ENCODE peak calls at places on chromosomes 2 and 18, in four cellular contexts. I, Y, T and H are unnamed samples.

GRCh38 chr2:111986116-111986900 is 68.8 kb upstream of the TMEM87B start:
- DNase-seq in T (no peak), Y (no peak), I (peak; percentile 64), H (no peak)

GRCh38 chr2:42171396-42171971 is 2.3 kb downstream of the EML4 start:
- DNase-seq in Y (no peak), T (no peak), I (peak; percentile 67), H (peak; percentile 30)

GRCh38 chr18:23963443-23964185 is 50.9 kb upstream of the TTC39C start:
- DNase-seq in T (no peak), Y (peak; percentile 15), I (no peak), H (no peak)

GRCh38 chr18:49664086-49664890 is 102.4 kb downstream of the LIPG start:
- DNase-seq in I (no peak), Y (no peak), T (no peak), H (no peak)

GRCh38 chr18:47669815-47670214 is 260.6 kb downstream of the SMAD2 start:
- DNase-seq in I (no peak), T (no peak), Y (no peak), H (no peak)

GRCh38 chr2:109447811-109448210 is 166.0 kb downstream of the SEPTIN10 start:
- DNase-seq in Y (peak; percentile 75), I (no peak), T (no peak), H (no peak)

GRCh38 chr2:12119841-12120240 is 373.4 kb downstream of the LPIN1 start:
- DNase-seq in T (peak; percentile 45), I (peak; percentile 78), Y (no peak), H (peak; percentile 53)

GRCh38 chr2:226609361-226609760 is 190.3 kb downstream of the IRS1 start:
- DNase-seq in T (peak; percentile 92), I (peak; percentile 90), Y (no peak), H (peak; percentile 85)

GRCh38 chr2:176558574-176559140 is 289.4 kb downstream of the MTX2 start:
- DNase-seq in T (no peak), Y (no peak), I (no peak), H (peak; percentile 29)

GRCh38 chr2:158346041-158346440 is 110.5 kb downstream of the CCDC148 start:
- DNase-seq in I (no peak), T (no peak), Y (no peak), H (no peak)

GRCh38 chr2:140658766-140659165 is 1472.0 kb downstream of the LRP1B start:
- DNase-seq in T (peak; percentile 12), Y (no peak), I (no peak), H (no peak)

GRCh38 chr2:131120815-131121317 is 15.7 kb downstream of the PLEKHB2 start:
- DNase-seq in Y (no peak), I (no peak), T (no peak), H (no peak)

GRCh38 chr2:192813341-192813740 is 618.6 kb upstream of the TMEFF2 start:
- DNase-seq in Y (no peak), T (no peak), I (no peak), H (no peak)

GRCh38 chr18:3703732-3704176 is 253.8 kb downstream of the TGIF1 start:
- DNase-seq in I (peak; percentile 81), Y (no peak), T (peak; percentile 52), H (peak; percentile 59)

GRCh38 chr2:125169764-125170146 is 1144.7 kb downstream of the CNTNAP5 start:
- DNase-seq in Y (no peak), I (no peak), T (no peak), H (no peak)

GRCh38 chr18:23042133-23042532 is 93.2 kb upstream of the CABLES1 start:
- DNase-seq in Y (no peak), I (no peak), T (no peak), H (no peak)

GRCh38 chr2:229124126-229124525 is 147.0 kb downstream of the PID1 start:
- DNase-seq in T (no peak), Y (no peak), I (no peak), H (no peak)

GRCh38 chr2:229118336-229118735 is 152.8 kb downstream of the PID1 start:
- DNase-seq in I (peak; percentile 8), Y (no peak), T (peak; percentile 59), H (no peak)

GRCh38 chr2:229118947-229119346 is 152.1 kb downstream of the PID1 start:
- DNase-seq in T (no peak), Y (no peak), I (no peak), H (no peak)
- TF ChIP-seq CTCF in T (no peak), Y (no peak), I (no peak), H (no peak)

DNA sequence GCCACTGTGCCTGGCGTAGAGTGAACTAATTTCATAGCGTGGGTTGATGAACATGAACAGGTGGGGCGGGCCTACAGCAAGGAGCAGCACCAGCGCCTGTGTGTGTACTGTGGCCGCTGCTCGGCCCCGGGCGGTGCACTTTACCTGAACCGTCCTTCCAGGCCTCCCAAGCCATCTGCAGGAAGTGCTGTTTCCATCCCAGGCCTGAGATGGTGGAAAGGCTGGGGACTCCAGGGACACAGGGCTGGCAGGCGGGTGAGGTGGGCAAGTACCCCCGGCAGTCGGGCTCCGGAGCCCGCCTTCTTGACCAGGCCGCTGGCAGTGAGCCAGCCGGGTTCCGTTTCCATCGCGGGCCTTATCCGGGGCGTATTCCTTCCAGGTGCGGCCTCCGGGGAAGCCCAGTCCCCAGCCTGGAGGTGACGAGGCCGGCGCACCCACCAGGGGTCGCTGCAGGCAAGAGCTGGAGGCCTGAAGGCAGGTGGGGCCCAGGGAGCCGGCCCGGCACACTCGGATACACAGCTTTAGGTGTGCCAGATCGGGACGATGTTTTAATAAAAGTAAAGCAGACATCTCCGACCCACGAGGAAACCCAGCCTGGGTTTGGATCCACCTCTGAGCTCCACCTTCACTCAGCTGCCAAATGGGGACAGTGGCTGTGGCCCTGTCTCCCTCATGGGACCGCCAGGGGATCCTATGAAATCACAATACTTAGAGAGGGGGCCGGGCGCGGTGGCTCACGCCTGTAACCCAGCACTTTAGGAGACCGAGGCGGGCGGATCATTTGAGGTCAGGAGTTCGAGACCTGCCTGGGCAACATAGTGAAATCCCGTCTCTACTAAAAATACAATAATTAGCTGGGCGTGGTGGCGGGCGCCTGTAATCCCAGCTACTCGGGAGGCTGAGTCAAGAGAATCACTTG is 22.7 kb upstream of the PDIA6 start:
- DNase-seq in T (no peak), Y (peak; percentile 90), I (peak; percentile 74), H (peak; percentile 17)
- TF ChIP-seq CTCF in T (peak; percentile 46), Y (peak; percentile 80), I (peak; percentile 86), H (peak; percentile 68)

GRCh38 chr2:232367591-232368233 is 10.8 kb upstream of the ALPP start:
- DNase-seq in Y (no peak), T (no peak), I (no peak), H (no peak)
- TF ChIP-seq CTCF in Y (peak; percentile 35), T (no peak), I (no peak), H (peak; percentile 15)

DNA sequence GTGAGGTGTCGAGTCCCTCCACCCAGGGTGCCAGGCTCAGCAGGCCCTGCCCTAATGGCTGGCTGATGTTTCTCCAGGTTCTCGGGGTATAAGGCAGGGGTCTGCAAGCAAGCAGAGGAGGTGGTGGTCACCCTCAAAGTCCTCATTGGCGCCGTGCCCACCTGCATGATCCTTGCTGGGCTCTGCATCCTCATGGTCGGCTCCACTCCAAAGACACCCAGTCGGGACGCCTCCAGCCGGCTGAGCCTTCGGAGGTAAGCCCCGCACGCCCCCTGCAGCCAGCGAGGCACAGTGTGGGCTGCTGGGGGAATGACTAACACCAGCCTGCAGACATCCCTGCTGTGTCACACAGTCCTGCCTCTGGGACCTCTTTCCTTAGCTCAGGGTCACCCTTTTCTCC is 14.1 kb downstream of the MFSD2B start:
- DNase-seq in T (peak; percentile 9), Y (no peak), I (peak; percentile 52), H (peak; percentile 21)
- TF ChIP-seq CTCF in T (no peak), Y (no peak), I (peak; percentile 21), H (peak; percentile 28)

GRCh38 chr2:151262629-151263028 is 966 bp upstream of the RBM43 start:
- DNase-seq in Y (no peak), T (no peak), I (no peak), H (no peak)

GRCh38 chr2:151261240-151261976 is at the start of gene RBM43:
- DNase-seq in I (peak; percentile 98), Y (peak; percentile 91), T (peak; percentile 84), H (peak; percentile 96)

GRCh38 chr2:151261977-151262291 is 271 bp upstream of the RBM43 start:
- DNase-seq in I (no peak), Y (no peak), T (no peak), H (no peak)

GRCh38 chr2:151258121-151258520 is 3.5 kb downstream of the RBM43 start:
- DNase-seq in I (peak; percentile 74), Y (no peak), T (peak; percentile 86), H (peak; percentile 92)

DNA sequence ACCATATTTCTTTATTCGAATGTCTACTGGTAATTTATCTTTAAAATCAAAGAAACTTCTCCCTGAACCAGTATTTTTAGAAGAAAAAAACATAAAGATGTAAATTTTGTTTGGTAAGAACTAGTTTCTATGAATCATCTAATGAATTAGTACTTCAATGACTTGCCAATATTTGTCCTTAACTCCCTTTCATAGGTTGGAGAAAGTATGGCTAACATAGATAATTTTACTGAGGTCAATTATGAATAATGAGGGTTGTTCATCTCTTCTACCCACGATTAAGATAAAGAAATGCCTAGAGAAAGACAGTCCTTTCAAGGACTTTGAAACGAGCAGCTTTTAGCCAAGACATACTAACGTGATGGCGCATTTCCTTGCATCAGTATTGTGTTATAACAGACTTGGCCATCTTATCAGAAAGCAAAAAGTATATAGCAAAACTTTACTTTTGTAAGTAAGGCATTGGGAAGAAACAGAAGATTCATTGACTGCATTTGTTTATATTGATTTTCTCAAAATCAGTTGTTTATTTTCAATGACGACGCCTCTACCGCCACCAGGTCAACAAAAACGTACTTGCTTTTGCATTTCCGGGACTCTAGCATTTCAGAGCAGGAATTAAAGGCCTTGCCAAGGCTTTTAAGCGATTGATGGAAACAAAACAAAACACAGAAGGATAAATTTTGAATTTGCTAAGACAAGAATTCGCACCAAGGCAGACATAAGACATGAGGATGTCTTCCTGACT is 997 bp downstream of the RBM43 start:
- DNase-seq in I (peak; percentile 59), Y (no peak), T (peak; percentile 42), H (peak; percentile 50)
- TF ChIP-seq CTCF in I (no peak), Y (no peak), T (no peak), H (no peak)

GRCh38 chr2:221640686-221641085 is 68.6 kb upstream of the EPHA4 start:
- DNase-seq in Y (no peak), I (no peak), T (no peak), H (no peak)

GRCh38 chr2:221641181-221641871 is 69.2 kb upstream of the EPHA4 start:
- DNase-seq in Y (no peak), T (peak; percentile 100), I (no peak), H (peak; percentile 19)

DNA sequence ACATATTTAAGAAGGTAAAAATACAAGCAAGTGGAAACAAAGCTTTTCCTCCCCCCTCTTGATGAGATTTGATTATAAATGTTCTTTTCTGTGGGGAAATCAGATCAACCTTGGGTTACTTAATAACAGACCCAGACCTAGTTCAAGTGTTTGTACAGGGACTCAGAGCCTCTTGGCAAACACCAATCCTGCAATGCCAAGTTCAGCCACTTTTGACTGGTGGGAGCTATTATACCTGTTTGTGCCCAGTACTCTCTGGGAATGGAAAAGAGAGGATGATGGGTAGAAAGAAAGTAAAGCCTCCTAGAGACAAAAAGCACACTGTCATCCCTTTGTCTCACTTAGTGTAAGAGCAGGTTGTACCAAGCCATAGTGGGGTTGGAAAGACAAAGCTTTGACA is 63.8 kb upstream of the EPHA4 start:
- DNase-seq in T (no peak), Y (no peak), I (no peak), H (no peak)
- TF ChIP-seq CTCF in T (no peak), Y (no peak), I (no peak), H (no peak)

DNA sequence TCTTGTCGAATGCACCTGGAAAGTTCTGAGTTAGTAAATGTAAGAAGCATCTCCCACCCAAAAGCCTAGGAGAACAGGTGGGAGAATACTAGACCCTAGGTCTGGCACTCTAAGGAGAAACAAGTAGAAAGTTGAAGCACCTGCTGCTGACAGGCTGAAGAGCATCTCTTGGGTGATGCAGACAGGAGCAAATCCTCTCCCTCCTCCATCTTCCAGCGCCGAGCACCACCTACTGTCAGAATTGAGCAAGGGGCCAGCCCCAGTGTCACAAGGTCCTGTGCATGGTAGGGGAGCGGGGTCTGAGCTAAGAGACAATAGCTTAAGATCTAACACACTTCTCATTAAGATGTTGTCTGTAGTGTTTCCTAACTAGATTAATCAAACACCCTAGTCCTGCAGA is 52.9 kb downstream of the HK2 start:
- DNase-seq in I (no peak), Y (peak; percentile 72), T (no peak), H (no peak)
- TF ChIP-seq CTCF in I (no peak), Y (no peak), T (no peak), H (no peak)